ENCODE peak calls at places on chromosomes 11 and 22, in eight cellular contexts. M is AG10803; X is stimulated activated CD4-positive, alpha-beta T cell treated with anti-CD3 and anti-CD28 coated beads, Interleukin-2, amount 100 ng/mL, for 4 hours; B is fibroblast of villous mesenchyme; T is GDM1; Z is activated CD4-positive, alpha-beta T cell treated with anti-CD3 and anti-CD28 coated beads for 4 hours; C is hypothalamus; F is hippocampal formation. D is an unnamed sample.

GRCh38 chr11:95451261-95451660 is 220.3 kb upstream of the SESN3 start:
- DNase-seq in X (no peak), F (no peak), Z (no peak), B (no peak), C (no peak), M (peak), T (no peak), D (no peak)

GRCh38 chr11:117633186-117633585 is 163.8 kb downstream of the DSCAML1 start:
- DNase-seq in C (no peak), M (no peak), X (no peak), F (no peak), T (no peak), Z (no peak), B (no peak), D (no peak)

GRCh38 chr11:593347-593746 is 17.1 kb downstream of the PHRF1 start:
- DNase-seq in B (no peak), M (no peak), C (no peak), T (no peak), Z (no peak), F (no peak), X (no peak), D (no peak)

GRCh38 chr11:57972013-57972367 is 51.7 kb upstream of the OR9Q1 start:
- DNase-seq in M (no peak), T (no peak), B (no peak), X (no peak), C (no peak), F (no peak), Z (no peak), D (no peak)

GRCh38 chr11:95915051-95915450 is 8.9 kb downstream of the MTMR2 start:
- DNase-seq in X (no peak), B (no peak), F (no peak), M (no peak), T (no peak), C (no peak), Z (no peak), D (no peak)

GRCh38 chr22:41482319-41482935 is 13.5 kb downstream of the ACO2 start:
- DNase-seq in F (no peak), X (no peak), T (no peak), B (peak), C (no peak), M (peak), Z (no peak), D (peak)

GRCh38 chr11:16833026-16833425 is 94.6 kb downstream of the C11orf58 start:
- DNase-seq in B (no peak), F (no peak), C (no peak), X (no peak), Z (no peak), T (no peak), M (no peak), D (no peak)

GRCh38 chr11:2666828-2667570 is 32.8 kb downstream of the KCNQ1OT1 start:
- DNase-seq in X (no peak), T (no peak), F (no peak), B (no peak), C (no peak), M (no peak), Z (no peak), D (no peak)

GRCh38 chr11:30478923-30479322 is 107.2 kb downstream of the MPPED2 start:
- DNase-seq in X (no peak), T (no peak), B (peak), F (no peak), M (no peak), Z (no peak), C (no peak), D (peak)

GRCh38 chr11:34044664-34045485 is 6.7 kb upstream of the CAPRIN1 start:
- DNase-seq in M (peak), C (no peak), B (peak), X (no peak), Z (no peak), T (peak), F (no peak), D (peak)

GRCh38 chr11:75743711-75744563 is 24.6 kb upstream of the DGAT2 start:
- DNase-seq in M (no peak), T (no peak), F (no peak), Z (no peak), B (no peak), C (no peak), X (no peak), D (no peak)

GRCh38 chr22:45462034-45462655 is 40.5 kb upstream of the FBLN1 start:
- DNase-seq in X (no peak), M (no peak), T (no peak), B (peak), C (no peak), Z (no peak), F (no peak), D (no peak)

GRCh38 chr11:77065878-77066228 is 918 bp upstream of the CAPN5 start:
- DNase-seq in Z (no peak), M (peak), B (peak), C (no peak), F (no peak), X (no peak), T (no peak), D (peak)

GRCh38 chr11:537622-538430 is 499 bp downstream of the LRRC56 start:
- DNase-seq in T (no peak), B (no peak), X (no peak), F (no peak), M (no peak), C (no peak), Z (no peak), D (no peak)

GRCh38 chr11:133943950-133944698 is 12.6 kb downstream of the IGSF9B start:
- DNase-seq in F (no peak), T (no peak), B (no peak), Z (no peak), M (no peak), C (no peak), X (no peak), D (no peak)

GRCh38 chr22:22928666-22929380 is 41.2 kb downstream of the IGLL5 start:
- DNase-seq in T (peak), B (no peak), Z (peak), X (no peak), M (peak), F (no peak), C (no peak), D (no peak)

GRCh38 chr11:27392278-27392677 is 29.3 kb upstream of the CCDC34 start:
- DNase-seq in F (no peak), B (no peak), Z (no peak), C (no peak), X (no peak), M (no peak), T (no peak), D (no peak)

GRCh38 chr22:31451709-31452571 is 37.7 kb downstream of the EIF4ENIF1 start:
- DNase-seq in C (no peak), B (peak), M (peak), Z (no peak), X (no peak), F (no peak), T (peak), D (peak)

GRCh38 chr22:47304191-47304831 is 541.9 kb downstream of the TBC1D22A start:
- DNase-seq in X (no peak), M (no peak), B (no peak), T (no peak), Z (no peak), F (no peak), C (no peak), D (no peak)

GRCh38 chr11:120900642-120901041 is 123.3 kb upstream of the TBCEL start:
- DNase-seq in M (no peak), C (no peak), B (no peak), T (no peak), F (no peak), X (no peak), Z (no peak), D (no peak)

GRCh38 chr11:121329786-121330395 is 37.3 kb downstream of the SC5D start:
- DNase-seq in M (no peak), C (no peak), F (no peak), Z (no peak), T (no peak), X (no peak), B (no peak), D (no peak)

GRCh38 chr11:70078095-70078795 is at the start of gene ANO1:
- DNase-seq in F (no peak), M (no peak), B (no peak), Z (no peak), C (no peak), X (no peak), T (no peak), D (no peak)

GRCh38 chr22:41197808-41198585 is 7.1 kb upstream of the L3MBTL2 start:
- DNase-seq in B (peak), T (no peak), M (no peak), F (no peak), C (no peak), X (peak), Z (peak), D (peak)

GRCh38 chr11:32279672-32280071 is 155.7 kb downstream of the WT1 start:
- DNase-seq in Z (no peak), F (no peak), T (no peak), B (no peak), C (no peak), M (no peak), X (no peak), D (no peak)

GRCh38 chr11:12539570-12539969 is 134.7 kb upstream of the TEAD1 start:
- DNase-seq in M (peak), T (no peak), F (no peak), B (peak), C (no peak), X (no peak), Z (no peak), D (peak)

GRCh38 chr11:127493330-127493729 is 492.8 kb upstream of the KIRREL3 start:
- DNase-seq in M (peak), Z (no peak), X (no peak), F (no peak), C (no peak), T (no peak), B (peak), D (peak)

GRCh38 chr22:40116496-40117200 is 61.1 kb upstream of the TNRC6B start:
- DNase-seq in T (no peak), B (no peak), Z (peak), X (no peak), F (no peak), M (no peak), C (no peak), D (no peak)

GRCh38 chr11:30683176-30683575 is 97.0 kb upstream of the MPPED2 start:
- DNase-seq in T (no peak), F (no peak), X (no peak), C (no peak), M (peak), B (peak), Z (no peak), D (no peak)

GRCh38 chr11:70297341-70297740 is 26.9 kb downstream of the PPFIA1 start:
- DNase-seq in Z (no peak), F (no peak), M (peak), X (no peak), B (no peak), T (no peak), C (no peak), D (no peak)

GRCh38 chr11:70060611-70061293 is 17.4 kb upstream of the ANO1 start:
- DNase-seq in M (no peak), Z (no peak), T (no peak), C (no peak), F (no peak), B (no peak), X (no peak), D (no peak)

GRCh38 chr22:48937032-48937639 is 890.5 kb downstream of the BRD1 start:
- DNase-seq in M (no peak), F (no peak), X (no peak), B (no peak), T (no peak), Z (no peak), C (no peak), D (no peak)

GRCh38 chr11:55714982-55715888 is 53.2 kb downstream of the OR4C6 start:
- DNase-seq in M (no peak), C (no peak), B (no peak), Z (no peak), X (no peak), F (no peak), T (peak), D (no peak)

GRCh38 chr11:79482800-79483199 is 42.0 kb upstream of the TENM4 start:
- DNase-seq in Z (no peak), T (no peak), M (no peak), F (no peak), X (no peak), B (no peak), C (no peak), D (no peak)

GRCh38 chr11:74417379-74417804 is 19.2 kb upstream of the PGM2L1 start:
- DNase-seq in C (no peak), X (no peak), Z (no peak), B (peak), F (no peak), T (no peak), M (peak), D (peak)

GRCh38 chr22:45731798-45732495 is 60.3 kb downstream of the ATXN10 start:
- DNase-seq in C (no peak), M (peak), B (peak), X (no peak), T (no peak), Z (no peak), F (no peak), D (peak)

GRCh38 chr11:113519989-113520613 is 44.9 kb upstream of the DRD2 start:
- DNase-seq in B (no peak), M (no peak), T (no peak), F (no peak), C (no peak), Z (no peak), X (no peak), D (no peak)